ENCODE peak calls at places on chromosomes 12 and 14, in five cellular contexts. K is H4, T is GM23338, L is amniotic stem cell, V is HFFc6. U is an unnamed sample.

GRCh38 chr14:37168721-37169120 is 3.7 kb downstream of the SLC25A21 start:
- DNase-seq in T (no peak), V (no peak), K (no peak), L (no peak), U (no peak)

GRCh38 chr14:44898547-44898946 is 63.2 kb downstream of the KLHL28 start:
- DNase-seq in L (peak; percentile 1), T (no peak), K (no peak), V (peak; percentile 16), U (peak; percentile 49)

GRCh38 chr14:68495101-68495637 is 297.7 kb downstream of the ZFP36L1 start:
- DNase-seq in L (no peak), V (no peak), T (no peak), K (no peak), U (no peak)

GRCh38 chr14:24996930-24997329 is 53.0 kb downstream of the STXBP6 start:
- DNase-seq in L (no peak), K (no peak), T (no peak), V (no peak), U (no peak)

GRCh38 chr12:3493225-3494049 is 2.4 kb downstream of the PRMT8 start:
- DNase-seq in K (no peak), L (no peak), V (no peak), T (peak; percentile 49), U (no peak)

GRCh38 chr14:81353691-81354323 is 46.3 kb downstream of the STON2 start:
- DNase-seq in V (no peak), K (no peak), T (peak; percentile 38), L (no peak), U (no peak)

GRCh38 chr14:74945852-74946658 is 9.3 kb downstream of the PGF start:
- DNase-seq in K (peak; percentile 56), T (peak; percentile 90), V (peak; percentile 39), L (peak; percentile 44), U (peak; percentile 93)

GRCh38 chr14:32509632-32510187 is 180.6 kb downstream of the AKAP6 start:
- DNase-seq in T (no peak), V (peak; percentile 90), L (peak; percentile 97), K (peak; percentile 89), U (peak; percentile 84)

GRCh38 chr14:88993946-88994345 is 169.5 kb downstream of the TTC8 start:
- DNase-seq in K (peak; percentile 37), V (peak; percentile 22), T (no peak), L (no peak), U (peak; percentile 33)

U was measured in GM03348.